ENCODE peak calls at places on chromosomes 13 and 19, in six cellular contexts. T is WTC11, R is H1, L is GM23338, J is K562, C is HepG2. Q is an unnamed sample.

GRCh38 chr13:34017231-34017630 is 199.3 kb downstream of the RFC3 start:
- DNase-seq in T (no peak), R (no peak), L (no peak), J (no peak), C (no peak), Q (no peak)

GRCh38 chr19:48991823-48992570 is 1.1 kb downstream of the GYS1 start:
- DNase-seq in T (no peak), R (no peak), L (peak; percentile 64), J (peak; percentile 56), C (no peak), Q (no peak)

GRCh38 chr13:113357529-113357928 is 6.4 kb downstream of the GRTP1 start:
- DNase-seq in T (no peak), R (no peak), L (no peak), J (no peak), C (no peak), Q (no peak)

GRCh38 chr13:62038214-62038613 is 622.6 kb upstream of the PCDH20 start:
- DNase-seq in T (no peak), R (no peak), L (no peak), J (no peak), C (no peak), Q (peak; percentile 7)

GRCh38 chr19:32691952-32692726 is 518 bp downstream of the NUDT19 start:
- DNase-seq in T (peak; percentile 61), R (no peak), L (peak; percentile 65), J (peak; percentile 58), C (no peak), Q (no peak)

GRCh38 chr13:75473472-75473871 is 8.5 kb downstream of the TBC1D4 start:
- DNase-seq in T (no peak), R (no peak), L (no peak), J (no peak), C (no peak), Q (no peak)

GRCh38 chr19:49150944-49151243 is 4.3 kb downstream of the HRC start:
- DNase-seq in T (no peak), R (no peak), L (no peak), J (peak; percentile 41), C (no peak), Q (no peak)

GRCh38 chr19:16371540-16371986 is 46.9 kb downstream of the KLF2 start:
- DNase-seq in T (no peak), R (no peak), L (no peak), J (peak; percentile 80), C (no peak), Q (peak; percentile 79)

GRCh38 chr19:18321729-18322091 is 1.2 kb downstream of the LSM4 start:
- DNase-seq in T (no peak), R (no peak), L (no peak), J (no peak), C (no peak), Q (no peak)
- TF ChIP-seq CREB1 in T (no peak), R (no peak), L (no peak), J (no peak), C (no peak), Q (no peak)

GRCh38 chr13:98543380-98544104 is 33.4 kb downstream of the STK24 start:
- DNase-seq in T (no peak), R (no peak), L (no peak), J (no peak), C (no peak), Q (no peak)

GRCh38 chr13:98541701-98542203 is 35.2 kb downstream of the STK24 start:
- DNase-seq in T (no peak), R (no peak), L (no peak), J (no peak), C (no peak), Q (no peak)

GRCh38 chr13:98544105-98544710 is 32.7 kb downstream of the STK24 start:
- DNase-seq in T (peak; percentile 35), R (no peak), L (no peak), J (no peak), C (no peak), Q (no peak)

GRCh38 chr13:98541211-98541610 is 35.7 kb downstream of the STK24 start:
- DNase-seq in T (no peak), R (no peak), L (no peak), J (no peak), C (no peak), Q (no peak)

GRCh38 chr13:98542568-98543379 is 34.1 kb downstream of the STK24 start:
- DNase-seq in T (no peak), R (no peak), L (no peak), J (no peak), C (no peak), Q (no peak)
- TF ChIP-seq CREB1 in T (no peak), R (no peak), L (no peak), J (no peak), C (no peak), Q (no peak)

DNA sequence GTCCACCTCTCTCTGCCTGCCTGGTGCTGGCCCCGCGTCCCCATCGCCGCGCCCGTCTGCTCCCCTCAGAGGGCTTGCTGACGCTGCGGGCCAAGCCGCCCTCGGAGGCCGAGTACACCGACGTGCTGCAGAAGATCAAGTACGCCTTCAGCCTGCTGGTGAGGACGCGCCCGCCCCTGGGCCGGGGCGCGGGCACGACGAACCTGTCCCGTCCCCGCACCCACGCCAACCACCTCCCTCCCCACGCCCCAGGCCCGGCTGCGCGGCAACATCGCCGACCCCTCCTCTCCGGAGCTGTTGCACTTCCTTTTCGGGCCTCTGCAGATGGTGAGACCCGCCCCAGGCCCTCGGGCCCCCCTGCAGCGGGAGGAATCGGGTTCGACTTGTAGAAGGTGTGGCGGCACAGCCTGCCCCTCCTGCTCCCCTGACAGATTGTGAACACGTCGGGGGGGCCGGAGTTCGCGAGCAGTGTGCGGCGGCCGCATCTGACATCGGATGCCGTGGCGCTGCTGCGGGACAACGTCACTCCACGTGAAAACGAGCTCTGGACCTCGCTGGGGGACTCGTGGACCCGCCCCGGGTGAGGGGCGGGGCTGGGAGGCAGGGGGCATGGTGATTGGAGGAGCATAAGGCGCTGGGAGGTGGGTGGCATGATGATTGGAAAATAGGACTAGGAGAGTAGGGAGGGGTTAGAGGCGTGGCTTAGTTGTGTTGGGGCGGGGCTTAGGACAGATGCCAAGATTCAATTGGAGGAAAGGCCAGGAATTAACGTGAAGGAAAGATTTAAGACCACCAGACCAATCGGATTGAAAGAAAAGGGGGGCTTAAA is 6.6 kb downstream of the EPS8L1 start:
- DNase-seq in T (peak; percentile 92), R (no peak), L (peak; percentile 97), J (peak; percentile 71), C (no peak), Q (no peak)
- TF ChIP-seq CREB1 in T (no peak), R (peak; percentile 71), L (no peak), J (no peak), C (no peak), Q (no peak)

GRCh38 chr19:5214902-5215301 is 125.7 kb downstream of the PTPRS start:
- DNase-seq in T (no peak), R (no peak), L (no peak), J (no peak), C (no peak), Q (no peak)
- TF ChIP-seq CREB1 in T (no peak), R (no peak), L (no peak), J (no peak), C (no peak), Q (no peak)

DNA sequence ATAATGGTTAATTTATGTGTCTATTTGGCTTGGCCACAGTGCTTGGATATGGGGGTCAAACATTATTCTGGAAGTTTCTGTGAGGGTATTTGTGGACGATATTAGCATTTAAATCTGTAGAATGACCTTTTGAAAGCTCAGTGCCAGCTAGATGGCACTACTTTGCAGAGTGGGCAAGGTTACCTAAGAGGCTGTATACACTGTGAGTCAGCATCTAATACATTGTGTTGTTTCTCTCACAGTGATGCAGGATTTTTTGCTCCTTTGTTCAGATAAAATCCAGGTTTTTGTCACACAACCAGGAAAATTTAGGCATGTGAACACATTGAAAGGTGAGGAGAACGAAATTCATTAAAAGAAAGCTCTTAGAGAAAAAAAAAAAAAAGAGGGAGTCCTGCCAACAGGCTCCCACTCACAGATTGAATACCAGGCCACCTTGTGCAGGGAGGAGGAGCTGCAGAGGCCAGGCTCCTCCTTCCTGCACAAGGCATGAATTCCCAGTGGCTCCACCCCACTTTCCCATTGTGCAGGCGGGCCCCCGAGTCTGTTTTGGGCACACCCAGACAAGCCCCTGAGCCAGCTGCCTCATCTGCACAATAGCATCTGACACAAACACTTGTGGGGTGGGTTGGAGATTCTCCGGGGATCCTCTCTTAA is 551.0 kb upstream of the ATXN8OS start:
- DNase-seq in T (no peak), R (no peak), L (no peak), J (no peak), C (no peak), Q (no peak)
- TF ChIP-seq CREB1 in T (no peak), R (no peak), L (no peak), J (no peak), C (no peak), Q (no peak)

GRCh38 chr13:64052526-64052925 is 2636.9 kb upstream of the PCDH20 start:
- DNase-seq in T (no peak), R (no peak), L (no peak), J (no peak), C (no peak), Q (no peak)
- TF ChIP-seq CREB1 in T (no peak), R (no peak), L (no peak), J (no peak), C (no peak), Q (no peak)

Q was measured in GM12878.